ENCODE peak calls at places on chromosomes 1 and 21, in seven cellular contexts. Y is neural progenitor cell, D is ovary, Z is left lung, B is cardiac muscle cell, K is vagina, O is breast epithelium. E is an unnamed sample. For H3K4me1, the result is how much of the 10 kb centered on the place peaks cover.

GRCh38 chr1:79575424-79575823 is 568.9 kb upstream of the ADGRL4 start:
- DNase-seq in Y (no peak), D (no peak), Z (no peak), B (no peak), K (no peak), O (no peak), E (no peak)

GRCh38 chr1:66335859-66336640 is 197.9 kb upstream of the SGIP1 start:
- DNase-seq in Y (no peak), D (no peak), Z (peak), B (peak), K (no peak), O (peak), E (peak)

GRCh38 chr1:8962812-8963669 is 17.4 kb downstream of the CA6 start:
- DNase-seq in Y (peak), D (no peak), Z (peak), B (peak), K (no peak), O (no peak), E (no peak)

GRCh38 chr1:222233441-222234180 is 314.3 kb downstream of the HHIPL2 start:
- DNase-seq in Y (no peak), D (no peak), Z (no peak), B (peak), K (no peak), O (no peak), E (no peak)

GRCh38 chr1:9890224-9890731 is 19.8 kb downstream of the CTNNBIP1 start:
- DNase-seq in Y (peak), D (peak), Z (no peak), B (peak), K (no peak), O (peak), E (no peak)

GRCh38 chr1:77972080-77972479 is 6.8 kb downstream of the FUBP1 start:
- DNase-seq in Y (no peak), D (no peak), Z (no peak), B (no peak), K (no peak), O (no peak), E (no peak)

GRCh38 chr21:45487891-45488600 is 54.2 kb downstream of the SLC19A1 start:
- DNase-seq in Y (peak), D (no peak), Z (no peak), B (no peak), K (no peak), O (no peak), E (no peak)

GRCh38 chr1:149963358-149963757 is 26.7 kb upstream of the MTMR11 start:
- DNase-seq in Y (no peak), D (no peak), Z (no peak), B (no peak), K (no peak), O (no peak), E (no peak)

GRCh38 chr1:207873055-207873890 is 37.7 kb downstream of the CD34 start:
- DNase-seq in Y (no peak), D (no peak), Z (no peak), B (no peak), K (no peak), O (no peak), E (no peak)

GRCh38 chr1:105427543-105427942 is 1628.9 kb upstream of the PRMT6 start:
- DNase-seq in Y (no peak), D (no peak), Z (no peak), B (no peak), K (no peak), O (no peak), E (no peak)

GRCh38 chr1:119632103-119632490 is 16.0 kb downstream of the ZNF697 start:
- DNase-seq in Y (no peak), D (no peak), Z (no peak), B (no peak), K (no peak), O (no peak), E (no peak)

GRCh38 chr1:169003864-169004516 is 102.5 kb upstream of the ATP1B1 start:
- DNase-seq in Y (no peak), D (no peak), Z (peak), B (peak), K (no peak), O (peak), E (peak)

GRCh38 chr1:203553501-203553900 is 59.5 kb downstream of the OPTC start:
- DNase-seq in Y (no peak), D (no peak), Z (no peak), B (no peak), K (no peak), O (no peak), E (no peak)

DNA sequence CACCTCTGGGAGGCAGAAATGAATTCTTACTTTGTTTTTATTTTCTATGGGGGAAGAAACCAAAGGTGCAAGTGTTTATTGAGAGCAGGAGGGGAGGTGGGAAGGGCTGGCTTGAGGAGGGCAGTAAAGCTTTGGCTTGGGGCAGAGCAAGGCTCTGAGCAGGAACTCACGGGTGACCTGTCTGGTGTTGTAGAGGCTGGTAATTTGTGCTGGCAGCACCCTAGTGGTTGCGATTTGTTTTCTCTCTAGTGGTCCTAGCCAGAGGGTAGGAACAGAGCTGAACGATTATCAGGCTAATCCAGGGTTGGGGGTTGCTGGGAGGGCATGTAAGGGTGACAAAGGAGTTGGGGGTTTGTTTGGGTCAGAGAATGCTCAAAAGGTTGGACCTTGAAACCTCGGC is 16.6 kb downstream of the TMCC2 start:
- DNase-seq in Y (no peak), D (peak), Z (no peak), B (no peak), K (no peak), O (no peak), E (no peak)
- H3K4me3 ChIP-seq in Y (no peak), D (no peak), Z (no peak), B (no peak), K (no peak), O (no peak), E (no peak)

GRCh38 chr1:64894438-64895196 is 71.7 kb downstream of the JAK1 start:
- DNase-seq in Y (no peak), D (no peak), Z (no peak), B (no peak), K (no peak), O (no peak), E (no peak)
- H3K4me1 ChIP-seq in Y (under half), D (under half), Z (under half), B (under half), K (half or more), O (under half), E (under half)

GRCh38 chr1:154999651-155000474 is 2.7 kb upstream of the ZBTB7B start:
- DNase-seq in Y (peak), D (no peak), Z (peak), B (no peak), K (no peak), O (peak), E (no peak)
- H3K4me3 ChIP-seq in Y (peak), D (peak), Z (peak), B (peak), K (peak), O (peak), E (peak)

GRCh38 chr1:201896951-201897391 is 8.3 kb downstream of the SHISA4 start:
- DNase-seq in Y (no peak), D (peak), Z (no peak), B (peak), K (no peak), O (no peak), E (peak)
- H3K4me1 ChIP-seq in Y (under half), D (under half), Z (under half), B (under half), K (under half), O (under half), E (half or more)

DNA sequence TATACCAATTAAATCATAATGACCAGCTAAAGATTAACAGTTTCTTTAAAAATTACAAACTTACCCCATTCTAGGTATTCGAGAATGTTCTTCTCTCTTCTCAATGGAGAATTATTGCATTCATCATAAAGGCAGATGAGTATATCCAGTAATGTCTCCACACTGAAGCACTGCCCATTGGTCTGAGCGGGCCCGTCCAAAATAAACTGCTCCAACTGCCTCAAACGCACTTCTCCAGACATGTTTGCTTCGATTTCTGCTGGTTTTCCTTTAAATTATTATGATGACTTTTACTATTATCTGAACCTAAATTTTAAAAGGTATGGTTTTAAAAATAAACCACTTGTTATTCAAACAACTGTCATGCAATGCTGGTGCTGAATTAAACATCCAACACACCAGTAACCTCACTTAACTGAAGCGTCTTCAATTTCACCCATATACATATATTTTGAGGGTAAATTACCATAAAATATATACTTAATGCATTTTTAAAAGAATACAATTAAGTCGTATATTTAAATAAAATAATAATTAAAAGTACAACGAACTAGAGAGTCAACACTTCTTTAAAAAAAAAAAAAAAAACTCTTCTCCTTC is 1.3 kb downstream of the CDC42BPA start:
- DNase-seq in Y (peak), D (no peak), Z (no peak), B (peak), K (no peak), O (no peak), E (no peak)
- H3K4me3 ChIP-seq in Y (peak), D (peak), Z (peak), B (peak), K (peak), O (peak), E (peak)

DNA sequence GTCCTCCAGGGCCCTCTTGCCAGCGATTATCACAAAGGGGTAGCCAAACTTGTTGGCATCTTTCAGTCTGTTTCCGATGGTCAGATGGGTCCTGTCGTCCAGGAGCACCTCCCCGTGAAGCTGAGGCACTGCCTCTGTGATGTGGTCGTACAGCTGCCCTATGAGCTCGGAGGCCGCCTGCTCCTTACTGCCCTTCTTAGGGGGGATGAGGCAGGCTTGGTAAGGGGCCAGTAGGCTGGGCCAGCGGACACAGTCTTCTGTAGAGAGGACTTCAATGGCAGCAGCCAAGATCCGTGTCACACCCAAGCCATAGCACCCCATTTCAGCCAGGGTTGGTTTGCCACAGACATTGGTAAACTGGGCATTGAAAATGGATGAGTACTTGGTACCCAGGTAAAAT is 6.5 kb downstream of the PARS2 start:
- DNase-seq in Y (no peak), D (no peak), Z (no peak), B (no peak), K (no peak), O (no peak), E (no peak)
- H3K4me1 ChIP-seq in Y (under half), D (under half), Z (under half), B (under half), K (under half), O (under half), E (under half)

GRCh38 chr1:68506386-68506785 is 9.5 kb upstream of the DEPDC1 start:
- DNase-seq in Y (no peak), D (no peak), Z (no peak), B (no peak), K (no peak), O (no peak), E (no peak)
- H3K4me3 ChIP-seq in Y (no peak), D (no peak), Z (no peak), B (no peak), K (no peak), O (no peak), E (no peak)

GRCh38 chr1:209106237-209106741 is 477.2 kb upstream of the CAMK1G start:
- DNase-seq in Y (peak), D (no peak), Z (no peak), B (peak), K (no peak), O (no peak), E (no peak)

GRCh38 chr1:209107535-209107934 is 476.0 kb upstream of the CAMK1G start:
- DNase-seq in Y (no peak), D (no peak), Z (no peak), B (no peak), K (no peak), O (no peak), E (no peak)

GRCh38 chr1:209106861-209107260 is 476.7 kb upstream of the CAMK1G start:
- DNase-seq in Y (no peak), D (no peak), Z (no peak), B (no peak), K (no peak), O (no peak), E (no peak)

GRCh38 chr1:209104646-209105045 is 478.9 kb upstream of the CAMK1G start:
- DNase-seq in Y (no peak), D (no peak), Z (no peak), B (no peak), K (no peak), O (no peak), E (no peak)

DNA sequence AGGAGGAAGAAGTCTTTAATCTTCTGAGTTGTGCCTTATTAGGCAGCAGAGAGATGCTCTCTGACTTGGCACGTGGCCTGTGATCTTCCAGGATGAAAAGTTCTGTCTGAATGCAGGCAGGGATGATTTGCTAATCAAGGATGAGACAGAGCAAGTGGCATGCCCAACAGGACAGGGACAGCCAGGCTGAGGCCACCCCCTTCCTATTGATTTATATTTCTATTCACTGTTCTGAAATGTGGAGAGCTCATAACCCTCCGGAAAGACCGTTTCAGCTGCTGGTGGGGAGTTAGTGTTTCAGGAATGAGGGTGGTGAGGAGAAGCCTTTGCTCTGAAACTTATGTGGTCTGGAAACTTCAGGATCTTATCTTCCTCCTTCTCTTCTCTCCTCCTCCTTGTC is 477.7 kb upstream of the CAMK1G start:
- DNase-seq in Y (no peak), D (no peak), Z (no peak), B (no peak), K (no peak), O (no peak), E (no peak)
- H3K4me1 ChIP-seq in Y (under half), D (under half), Z (under half), B (under half), K (under half), O (under half), E (under half)